ENCODE peak calls at places on chromosomes 16 and 17, in five cellular contexts. I is psoas muscle, Z is AG04450, F is AG09309, N is kidney. S is an unnamed sample.

GRCh38 chr16:8777217-8777616 is 20.2 kb downstream of the TMEM186 start:
- DNase-seq in I (no peak), Z (no peak), F (no peak), N (no peak), S (no peak)

GRCh38 chr17:15285466-15285865 is 20.3 kb upstream of the PMP22 start:
- DNase-seq in I (no peak), Z (no peak), F (no peak), N (no peak), S (no peak)

GRCh38 chr16:75836377-75837010 is 110.2 kb upstream of the CPHXL start:
- DNase-seq in I (no peak), Z (no peak), F (no peak), N (no peak), S (no peak)

GRCh38 chr17:49496183-49496865 is 1.2 kb downstream of the NGFR start:
- DNase-seq in I (peak; percentile 82), Z (no peak), F (no peak), N (peak; percentile 90), S (no peak)

GRCh38 chr16:21263640-21264211 is 14.4 kb downstream of the CRYM start:
- DNase-seq in I (no peak), Z (peak; percentile 2), F (peak; percentile 5), N (peak; percentile 71), S (peak; percentile 49)

GRCh38 chr17:28811594-28812135 is 30.9 kb downstream of the FAM222B start:
- DNase-seq in I (no peak), Z (no peak), F (no peak), N (no peak), S (no peak)

GRCh38 chr16:87145181-87146176 is 171.7 kb downstream of the C16orf95 start:
- DNase-seq in I (no peak), Z (no peak), F (peak; percentile 33), N (no peak), S (no peak)

GRCh38 chr16:50640391-50640790 is 40.7 kb downstream of the SNX20 start:
- DNase-seq in I (no peak), Z (no peak), F (no peak), N (no peak), S (peak; percentile 35)

GRCh38 chr17:44911133-44912001 is 3.9 kb downstream of the GFAP start:
- DNase-seq in I (peak; percentile 40), Z (no peak), F (no peak), N (peak; percentile 85), S (no peak)

GRCh38 chr17:30172560-30172959 is 55.9 kb downstream of the NSRP1 start:
- DNase-seq in I (no peak), Z (no peak), F (no peak), N (no peak), S (no peak)

GRCh38 chr17:80830020-80830780 is 161.4 kb upstream of the CHMP6 start:
- DNase-seq in I (no peak), Z (no peak), F (no peak), N (peak; percentile 52), S (no peak)

GRCh38 chr17:16425698-16426659 is 10.6 kb downstream of the TRPV2 start:
- DNase-seq in I (no peak), Z (no peak), F (no peak), N (no peak), S (no peak)

GRCh38 chr16:17331071-17331521 is 139.7 kb downstream of the XYLT1 start:
- DNase-seq in I (peak; percentile 79), Z (no peak), F (peak; percentile 35), N (no peak), S (no peak)

GRCh38 chr17:21218101-21218500 is 4.1 kb upstream of the TMEM11 start:
- DNase-seq in I (no peak), Z (no peak), F (no peak), N (no peak), S (no peak)

GRCh38 chr17:17384961-17385360 is 81.8 kb downstream of the NT5M start:
- DNase-seq in I (no peak), Z (no peak), F (no peak), N (no peak), S (no peak)

GRCh38 chr17:16935786-16936185 is 36.1 kb downstream of the TNFRSF13B start:
- DNase-seq in I (no peak), Z (no peak), F (no peak), N (no peak), S (no peak)

GRCh38 chr17:10177921-10178788 is 20.3 kb downstream of the GAS7 start:
- DNase-seq in I (peak; percentile 40), Z (no peak), F (no peak), N (no peak), S (no peak)

GRCh38 chr17:38891441-38891840 is 21.6 kb downstream of the LASP1 start:
- DNase-seq in I (no peak), Z (no peak), F (no peak), N (peak; percentile 41), S (no peak)

GRCh38 chr17:35433075-35433894 is 985 bp upstream of the SLFN12 start:
- DNase-seq in I (peak; percentile 67), Z (peak; percentile 98), F (peak; percentile 98), N (peak; percentile 79), S (peak; percentile 93)

GRCh38 chr17:47297661-47298400 is 25.9 kb upstream of the EFCAB13 start:
- DNase-seq in I (no peak), Z (no peak), F (no peak), N (no peak), S (no peak)

GRCh38 chr16:66129196-66129595 is 237.3 kb upstream of the CDH5 start:
- DNase-seq in I (no peak), Z (no peak), F (no peak), N (no peak), S (no peak)

GRCh38 chr16:16143941-16144340 is 79.4 kb downstream of the ABCC6 start:
- DNase-seq in I (no peak), Z (no peak), F (no peak), N (no peak), S (no peak)

GRCh38 chr16:16141141-16141540 is 82.2 kb downstream of the ABCC6 start:
- DNase-seq in I (no peak), Z (no peak), F (no peak), N (peak; percentile 52), S (no peak)

GRCh38 chr16:16141784-16142396 is 81.4 kb downstream of the ABCC6 start:
- DNase-seq in I (no peak), Z (no peak), F (no peak), N (peak; percentile 42), S (no peak)

GRCh38 chr16:16144416-16144815 is 78.9 kb downstream of the ABCC6 start:
- DNase-seq in I (no peak), Z (no peak), F (no peak), N (no peak), S (peak; percentile 77)

DNA sequence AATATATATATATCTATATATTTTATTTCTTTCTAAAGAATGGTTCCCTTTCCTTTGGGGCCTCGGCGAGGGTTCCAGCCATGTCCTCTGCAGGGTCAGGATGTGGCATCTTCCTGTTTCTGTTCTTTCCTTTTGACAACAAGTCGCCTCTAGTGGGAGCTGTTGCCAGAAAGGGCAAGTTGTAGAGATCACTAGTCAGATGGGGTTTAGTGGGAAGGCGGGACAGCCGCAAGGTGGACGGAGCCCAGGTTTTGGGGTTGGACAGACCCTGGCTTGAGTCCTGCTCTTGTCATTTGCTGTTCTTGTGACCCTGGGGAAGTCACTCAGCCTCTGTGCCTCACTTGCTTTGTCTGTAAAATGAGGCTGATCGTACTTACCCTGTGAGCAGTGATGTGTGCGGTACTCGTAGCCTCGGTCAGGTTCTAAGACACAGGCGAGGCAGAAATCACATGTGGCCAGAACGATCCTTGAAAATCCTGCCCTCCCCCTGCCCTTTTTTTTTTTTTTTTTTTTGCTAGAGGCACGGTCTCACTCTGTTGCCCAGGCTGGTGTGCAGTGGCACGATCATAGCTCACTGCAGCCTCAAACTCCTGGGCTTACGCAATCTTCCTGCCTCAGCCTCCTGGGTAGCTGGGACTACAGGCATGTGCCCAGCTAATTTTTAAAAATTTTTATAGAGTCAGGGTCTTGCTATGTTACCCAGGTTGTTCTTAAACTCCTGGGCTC is 80.1 kb downstream of the ABCC6 start:
- DNase-seq in I (no peak), Z (no peak), F (no peak), N (peak; percentile 37), S (peak; percentile 57)
- TF ChIP-seq CTCF in I (no peak), Z (peak; percentile 32), F (peak; percentile 40), N (peak; percentile 34), S (peak; percentile 77)

DNA sequence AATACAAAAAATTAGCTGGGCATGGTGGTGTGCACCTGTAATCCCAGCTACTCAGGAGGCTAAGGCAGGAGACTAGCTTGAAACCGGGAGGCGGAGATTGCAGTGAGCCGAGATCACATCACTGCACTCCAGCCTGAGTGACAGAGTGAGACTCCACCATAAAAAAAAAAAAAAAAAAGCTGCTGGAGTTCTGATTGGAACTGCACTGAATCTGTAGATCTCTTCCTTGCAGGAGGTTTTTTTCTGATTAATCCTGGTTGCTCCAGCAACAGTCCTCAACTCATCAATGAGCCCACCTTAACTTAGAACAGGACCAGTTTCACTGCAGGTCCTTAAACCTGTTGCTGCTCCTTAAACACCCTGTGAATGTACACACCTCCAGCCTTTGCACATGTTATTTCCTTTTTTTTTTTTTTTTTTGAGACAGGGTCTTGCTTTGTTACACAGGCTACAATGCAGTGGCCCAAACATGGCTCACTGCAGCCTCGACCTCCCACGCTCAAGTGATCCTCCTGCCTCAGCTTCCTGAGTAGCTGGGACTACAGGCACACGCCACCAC is 1.6 kb upstream of the ODAD4 start:
- DNase-seq in I (no peak), Z (no peak), F (no peak), N (no peak), S (no peak)
- H3K4me3 ChIP-seq in I (no peak overlapping the region), Z (no peak overlapping the region), F (no peak overlapping the region), N (no peak overlapping the region), S (no peak overlapping the region)

GRCh38 chr16:3150346-3151218 is 15.8 kb downstream of the ZNF213 start:
- DNase-seq in I (peak; percentile 94), Z (peak; percentile 90), F (peak; percentile 70), N (peak; percentile 97), S (peak; percentile 64)

GRCh38 chr16:3153077-3153368 is 18.2 kb downstream of the ZNF213 start:
- DNase-seq in I (no peak), Z (no peak), F (no peak), N (no peak), S (no peak)

GRCh38 chr16:3149630-3150345 is 15.0 kb downstream of the ZNF213 start:
- DNase-seq in I (peak; percentile 79), Z (no peak), F (no peak), N (peak; percentile 87), S (no peak)

GRCh38 chr16:3152022-3152272 is 17.1 kb downstream of the ZNF213 start:
- DNase-seq in I (no peak), Z (no peak), F (no peak), N (peak; percentile 76), S (no peak)

DNA sequence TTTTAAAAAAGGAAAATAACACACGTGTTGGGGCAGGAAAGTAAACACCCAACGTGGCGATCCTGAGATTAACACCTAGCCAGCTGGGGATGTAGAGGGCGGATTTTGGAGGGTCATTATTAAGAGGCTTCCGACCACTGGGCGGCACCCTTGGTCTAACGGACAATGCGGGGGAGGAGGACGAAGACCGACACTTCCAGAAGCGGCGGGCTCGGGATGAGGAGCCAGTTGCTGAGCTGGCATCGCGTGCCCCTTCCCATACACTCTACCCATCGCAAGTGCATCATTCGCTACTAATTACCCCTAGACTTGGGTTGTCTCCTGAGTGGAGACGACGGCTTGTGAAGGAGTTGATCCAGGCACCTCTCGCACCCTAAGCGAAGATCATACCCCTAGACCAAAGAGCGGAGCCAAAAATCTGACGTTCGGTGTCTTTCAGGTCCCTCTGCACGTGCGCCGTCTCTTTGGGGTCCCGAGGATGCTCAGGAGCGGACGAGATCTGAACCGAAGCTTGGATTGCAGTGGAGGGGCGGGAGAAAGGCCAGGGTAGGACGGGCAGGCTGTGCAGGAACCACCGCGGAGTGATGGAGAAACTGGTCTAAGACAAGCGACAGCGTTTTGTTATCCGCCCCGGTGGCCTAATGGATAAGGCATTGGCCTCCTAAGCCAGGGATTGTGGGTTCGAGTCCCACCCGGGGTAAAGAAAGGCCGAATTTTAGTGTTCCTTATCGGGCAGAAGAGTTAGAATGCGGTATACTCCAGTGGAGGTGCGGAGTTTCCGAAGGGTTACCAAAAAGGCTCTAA is 17.6 kb downstream of the ZNF213 start:
- DNase-seq in I (peak; percentile 82), Z (peak; percentile 78), F (peak; percentile 62), N (peak; percentile 91), S (peak; percentile 57)
- TF ChIP-seq CTCF in I (peak; percentile 24), Z (peak; percentile 45), F (peak; percentile 43), N (peak; percentile 31), S (peak; percentile 47)

GRCh38 chr17:4175921-4176802 is 33.2 kb downstream of the CYB5D2 start:
- DNase-seq in I (no peak), Z (no peak), F (no peak), N (peak; percentile 29), S (no peak)
- H3K4me3 ChIP-seq in I (no peak overlapping the region), Z (no peak overlapping the region), F (no peak overlapping the region), N (no peak overlapping the region), S (no peak overlapping the region)